ENCODE peak calls at places on chromosome 10, in five cellular contexts. E, J, Q, Y and B are unnamed samples.

GRCh38 chr10:1966698-1967097 is 229.4 kb upstream of the ADARB2 start:
- DNase-seq in E (no peak), J (no peak), Q (no peak), Y (no peak), B (no peak)

GRCh38 chr10:18666810-18667209 is 7.6 kb downstream of the ARL5B start:
- DNase-seq in E (no peak), J (no peak), Q (no peak), Y (no peak), B (no peak)

GRCh38 chr10:32149257-32149955 is 93.2 kb upstream of the KIF5B start:
- DNase-seq in E (peak; percentile 94), J (no peak), Q (no peak), Y (no peak), B (no peak)

GRCh38 chr10:60677541-60678129 is 100.6 kb upstream of the CDK1 start:
- DNase-seq in E (no peak), J (no peak), Q (no peak), Y (no peak), B (no peak)

GRCh38 chr10:13983035-13983434 is 347.7 kb downstream of the FRMD4A start:
- DNase-seq in E (no peak), J (no peak), Q (no peak), Y (no peak), B (no peak)

GRCh38 chr10:110631934-110632333 is 12.2 kb upstream of the RBM20 start:
- DNase-seq in E (no peak), J (no peak), Q (no peak), Y (no peak), B (no peak)

GRCh38 chr10:126569513-126570447 is 100.7 kb downstream of the C10orf90 start:
- DNase-seq in E (peak; percentile 60), J (no peak), Q (no peak), Y (no peak), B (no peak)

GRCh38 chr10:75038335-75038734 is 73.1 kb upstream of the SAMD8 start:
- DNase-seq in E (peak; percentile 37), J (no peak), Q (no peak), Y (no peak), B (no peak)

GRCh38 chr10:30637881-30638467 is 8.4 kb upstream of the LYZL2 start:
- DNase-seq in E (peak; percentile 65), J (no peak), Q (no peak), Y (no peak), B (no peak)

GRCh38 chr10:128877141-128877540 is 589.9 kb upstream of the MGMT start:
- DNase-seq in E (no peak), J (no peak), Q (no peak), Y (no peak), B (no peak)

GRCh38 chr10:71809628-71810027 is 36.3 kb upstream of the VSIR start:
- DNase-seq in E (no peak), J (no peak), Q (no peak), Y (no peak), B (no peak)

GRCh38 chr10:6292741-6293151 is 90.0 kb downstream of the PFKFB3 start:
- DNase-seq in E (no peak), J (no peak), Q (no peak), Y (no peak), B (no peak)

GRCh38 chr10:61944445-61945123 is 43.1 kb downstream of the ARID5B start:
- DNase-seq in E (no peak), J (no peak), Q (no peak), Y (no peak), B (no peak)

GRCh38 chr10:125095776-125096175 is 64.6 kb downstream of the CTBP2 start:
- DNase-seq in E (no peak), J (no peak), Q (no peak), Y (no peak), B (no peak)